ENCODE peak calls at places on chromosomes 2 and 18, in nine cellular contexts. U, A, K, C, E, B, X, G and R are unnamed samples.

GRCh38 chr2:217886720-217887309 is 116.0 kb downstream of the TNS1 start:
- DNase-seq in U (peak; percentile 87), A (peak; percentile 90), K (no peak), C (peak; percentile 87), E (peak; percentile 48), B (peak; percentile 82), X (peak; percentile 67), G (peak; percentile 36), R (peak; percentile 79)

GRCh38 chr2:7093376-7093775 is 176.2 kb downstream of the RNF144A start:
- DNase-seq in U (no peak), A (no peak), K (no peak), C (no peak), E (no peak), B (no peak), X (no peak), G (no peak), R (no peak)

GRCh38 chr2:105005601-105006000 is 32.3 kb upstream of the MRPS9 start:
- DNase-seq in U (no peak), A (peak; percentile 6), K (no peak), C (no peak), E (no peak), B (no peak), X (no peak), G (no peak), R (no peak)

GRCh38 chr2:23381084-23381483 is 3.9 kb upstream of the KLHL29 start:
- DNase-seq in U (no peak), A (no peak), K (peak; percentile 48), C (no peak), E (peak; percentile 89), B (peak; percentile 61), X (peak; percentile 38), G (peak; percentile 97), R (no peak)

GRCh38 chr2:75808039-75808438 is 97.3 kb upstream of the GCFC2 start:
- DNase-seq in U (no peak), A (peak; percentile 36), K (no peak), C (no peak), E (no peak), B (no peak), X (no peak), G (no peak), R (no peak)

GRCh38 chr2:169573160-169573973 is at the start of gene FASTKD1:
- DNase-seq in U (peak; percentile 95), A (peak; percentile 91), K (peak; percentile 90), C (peak; percentile 94), E (peak; percentile 82), B (peak; percentile 90), X (peak; percentile 93), G (peak; percentile 77), R (peak; percentile 95)

GRCh38 chr2:191687867-191688266 is 9.9 kb downstream of the NABP1 start:
- DNase-seq in U (no peak), A (no peak), K (no peak), C (no peak), E (no peak), B (no peak), X (no peak), G (no peak), R (no peak)

GRCh38 chr2:218722876-218723477 is 12.3 kb downstream of the TTLL4 start:
- DNase-seq in U (no peak), A (no peak), K (no peak), C (no peak), E (no peak), B (no peak), X (no peak), G (no peak), R (no peak)

GRCh38 chr18:3060667-3061580 is 48.0 kb upstream of the LPIN2 start:
- DNase-seq in U (no peak), A (no peak), K (no peak), C (no peak), E (no peak), B (no peak), X (no peak), G (no peak), R (no peak)

GRCh38 chr2:101002562-101003277 is 631 bp downstream of the RPL31 start:
- DNase-seq in U (no peak), A (no peak), K (no peak), C (peak; percentile 16), E (no peak), B (no peak), X (no peak), G (no peak), R (no peak)

GRCh38 chr18:52001106-52001505 is 338.9 kb upstream of the DCC start:
- DNase-seq in U (no peak), A (no peak), K (no peak), C (no peak), E (no peak), B (no peak), X (no peak), G (no peak), R (no peak)

GRCh38 chr2:20622731-20623130 is 28.2 kb downstream of the HS1BP3 start:
- DNase-seq in U (peak; percentile 75), A (no peak), K (peak; percentile 14), C (no peak), E (no peak), B (peak; percentile 85), X (no peak), G (no peak), R (peak; percentile 92)

GRCh38 chr2:154338359-154338967 is 360.0 kb upstream of the KCNJ3 start:
- DNase-seq in U (no peak), A (no peak), K (no peak), C (peak; percentile 8), E (no peak), B (no peak), X (no peak), G (no peak), R (no peak)
- H3K36me3 ChIP-seq in U (no peaks in the 10 kb centered on the region), A (no peaks in the 10 kb centered on the region), K (no peaks in the 10 kb centered on the region), C (no peaks in the 10 kb centered on the region), E (no peaks in the 10 kb centered on the region), B (no peaks in the 10 kb centered on the region), X (no peaks in the 10 kb centered on the region), G (no peaks in the 10 kb centered on the region), R (no peaks in the 10 kb centered on the region)

GRCh38 chr2:238155051-238155760 is 3.6 kb upstream of the ERFE start:
- DNase-seq in U (no peak), A (no peak), K (no peak), C (no peak), E (no peak), B (peak; percentile 65), X (no peak), G (no peak), R (peak; percentile 68)
- H3K36me3 ChIP-seq in U (no peaks in the 10 kb centered on the region), A (no peaks in the 10 kb centered on the region), K (peaks cover 15% of the 10 kb centered on the region), C (no peaks in the 10 kb centered on the region), E (no peaks in the 10 kb centered on the region), B (peaks cover 3% of the 10 kb centered on the region), X (no peaks in the 10 kb centered on the region), G (no peaks in the 10 kb centered on the region), R (no peaks in the 10 kb centered on the region)

GRCh38 chr18:32126538-32126937 is 34.9 kb downstream of the RNF138 start:
- DNase-seq in U (no peak), A (no peak), K (no peak), C (no peak), E (no peak), B (no peak), X (no peak), G (no peak), R (no peak)
- H3K36me3 ChIP-seq in U (peaks cover 16% of the 10 kb centered on the region), A (no peaks in the 10 kb centered on the region), K (peaks cover 53% of the 10 kb centered on the region), C (peaks cover 48% of the 10 kb centered on the region), E (peaks cover 28% of the 10 kb centered on the region), B (peaks cover 6% of the 10 kb centered on the region), X (no peaks in the 10 kb centered on the region), G (peaks cover 19% of the 10 kb centered on the region), R (peaks cover 68% of the 10 kb centered on the region)

DNA sequence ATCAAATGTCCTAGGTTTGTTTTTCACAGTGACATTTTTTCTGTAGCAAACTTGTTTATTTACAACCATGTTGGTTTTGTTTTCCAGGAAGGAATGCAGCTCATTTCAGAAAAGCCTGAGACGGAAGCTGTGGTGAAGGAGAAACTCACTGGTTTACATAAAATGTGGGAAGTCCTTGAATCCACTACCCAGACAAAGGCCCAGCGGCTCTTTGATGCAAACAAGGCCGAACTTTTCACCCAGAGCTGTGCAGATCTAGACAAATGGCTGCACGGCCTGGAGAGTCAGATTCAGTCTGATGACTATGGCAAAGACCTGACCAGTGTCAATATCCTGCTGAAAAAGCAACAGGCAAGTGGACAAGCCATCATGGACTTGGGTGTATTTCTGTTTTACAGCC is 79.2 kb upstream of the EML6 start:
- DNase-seq in U (no peak), A (no peak), K (no peak), C (no peak), E (no peak), B (no peak), X (no peak), G (no peak), R (no peak)
- H3K36me3 ChIP-seq in U (peaks cover 68% of the 10 kb centered on the region), A (peaks cover 11% of the 10 kb centered on the region), K (peaks cover 91% of the 10 kb centered on the region), C (peaks cover 10% of the 10 kb centered on the region), E (peaks cover 29% of the 10 kb centered on the region), B (peaks cover 11% of the 10 kb centered on the region), X (peaks cover 33% of the 10 kb centered on the region), G (peaks cover 51% of the 10 kb centered on the region), R (peaks cover 94% of the 10 kb centered on the region)

GRCh38 chr2:60459896-60460295 is 93.6 kb downstream of the BCL11A start:
- DNase-seq in U (no peak), A (no peak), K (no peak), C (no peak), E (no peak), B (no peak), X (no peak), G (no peak), R (no peak)
- H3K36me3 ChIP-seq in U (peaks cover 10% of the 10 kb centered on the region), A (no peaks in the 10 kb centered on the region), K (peaks cover 16% of the 10 kb centered on the region), C (no peaks in the 10 kb centered on the region), E (no peaks in the 10 kb centered on the region), B (no peaks in the 10 kb centered on the region), X (no peaks in the 10 kb centered on the region), G (no peaks in the 10 kb centered on the region), R (peaks cover 18% of the 10 kb centered on the region)

DNA sequence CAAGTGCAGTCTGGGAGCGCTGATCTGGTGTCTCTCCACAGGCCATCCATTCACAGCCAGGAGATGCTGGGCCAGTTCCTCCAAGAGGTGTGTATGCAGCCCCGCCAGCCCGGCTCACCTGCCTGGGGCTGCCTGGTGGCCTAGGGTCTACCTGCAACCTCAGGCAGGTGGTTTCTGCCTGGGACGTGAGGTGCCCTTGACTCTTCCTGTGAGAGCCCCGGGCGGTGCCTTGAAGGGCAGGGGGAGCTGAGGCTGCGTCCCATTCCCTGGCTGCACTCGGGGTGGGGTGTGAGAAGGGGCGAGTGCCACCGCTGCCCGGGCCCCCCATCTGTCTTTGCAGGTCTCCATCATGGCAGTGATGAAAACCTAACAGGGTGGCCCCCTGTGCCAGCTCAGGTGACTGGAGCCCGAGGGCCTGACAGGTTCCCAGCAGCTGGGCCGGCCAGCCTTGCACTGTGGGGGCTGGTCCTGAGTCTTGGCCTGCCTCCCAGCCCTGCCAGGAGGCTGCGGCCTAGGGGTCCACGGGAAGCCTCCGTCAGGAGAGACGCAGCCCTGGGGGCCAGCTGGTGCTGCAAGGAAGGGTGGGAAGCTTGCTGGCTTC is 11.9 kb downstream of the CAPN10 start:
- DNase-seq in U (peak; percentile 72), A (no peak), K (no peak), C (no peak), E (no peak), B (peak; percentile 11), X (no peak), G (no peak), R (peak; percentile 3)
- H3K36me3 ChIP-seq in U (peaks cover 62% of the 10 kb centered on the region), A (no peaks in the 10 kb centered on the region), K (peaks cover 68% of the 10 kb centered on the region), C (no peaks in the 10 kb centered on the region), E (no peaks in the 10 kb centered on the region), B (no peaks in the 10 kb centered on the region), X (no peaks in the 10 kb centered on the region), G (no peaks in the 10 kb centered on the region), R (peaks cover 23% of the 10 kb centered on the region)

GRCh38 chr2:86139981-86140380 is 33.9 kb downstream of the PTCD3 start:
- DNase-seq in U (no peak), A (no peak), K (no peak), C (no peak), E (no peak), B (no peak), X (no peak), G (no peak), R (no peak)
- H3K36me3 ChIP-seq in U (peaks cover 95% of the 10 kb centered on the region), A (peaks cover 9% of the 10 kb centered on the region), K (peaks cover 99% of the 10 kb centered on the region), C (peaks cover 11% of the 10 kb centered on the region), E (peaks cover 36% of the 10 kb centered on the region), B (peaks cover 41% of the 10 kb centered on the region), X (no peaks in the 10 kb centered on the region), G (peaks cover 43% of the 10 kb centered on the region), R (peaks cover 86% of the 10 kb centered on the region)

GRCh38 chr2:73852020-73852419 is 23.3 kb downstream of the STAMBP start:
- DNase-seq in U (no peak), A (peak; percentile 23), K (no peak), C (no peak), E (peak; percentile 31), B (no peak), X (no peak), G (peak; percentile 78), R (no peak)
- H3K36me3 ChIP-seq in U (peaks cover 84% of the 10 kb centered on the region), A (no peaks in the 10 kb centered on the region), K (peaks cover 100% of the 10 kb centered on the region), C (peaks cover 6% of the 10 kb centered on the region), E (peaks cover 30% of the 10 kb centered on the region), B (peaks cover 15% of the 10 kb centered on the region), X (no peaks in the 10 kb centered on the region), G (peaks cover 13% of the 10 kb centered on the region), R (peaks cover 88% of the 10 kb centered on the region)